ENCODE peak calls at places on chromosomes 1 and 21, in nine cellular contexts. J, L, D, E, T, A, C, H and V are unnamed samples. For H3K27me3, the result is how much of the 10 kb centered on the place peaks cover.

GRCh38 chr21:15010645-15011044 is 54.2 kb downstream of the NRIP1 start:
- DNase-seq in J (no peak), L (no peak), D (no peak), E (no peak), T (no peak), A (no peak), C (no peak), H (no peak), V (no peak)

GRCh38 chr1:207966521-207966920 is 55.6 kb upstream of the CD34 start:
- DNase-seq in J (no peak), L (no peak), D (no peak), E (no peak), T (no peak), A (no peak), C (no peak), H (no peak), V (no peak)

GRCh38 chr1:27621067-27621920 is 13.7 kb downstream of the FGR start:
- DNase-seq in J (no peak), L (no peak), D (no peak), E (no peak), T (no peak), A (no peak), C (no peak), H (no peak), V (no peak)

GRCh38 chr1:94130851-94131595 is 10.1 kb upstream of the ABCA4 start:
- DNase-seq in J (no peak), L (no peak), D (no peak), E (no peak), T (no peak), A (no peak), C (no peak), H (no peak), V (no peak)

GRCh38 chr1:198122693-198123092 is 34.1 kb upstream of the NEK7 start:
- DNase-seq in J (no peak), L (no peak), D (no peak), E (no peak), T (no peak), A (no peak), C (no peak), H (no peak), V (no peak)

GRCh38 chr21:37837381-37837780 is 78.9 kb downstream of the KCNJ6 start:
- DNase-seq in J (no peak), L (no peak), D (no peak), E (no peak), T (no peak), A (no peak), C (no peak), H (no peak), V (no peak)

GRCh38 chr1:55937840-55938375 is 641.5 kb downstream of the PLPP3 start:
- DNase-seq in J (no peak), L (peak), D (no peak), E (no peak), T (no peak), A (peak), C (no peak), H (no peak), V (no peak)

GRCh38 chr1:28594661-28595411 is 2.8 kb downstream of the RAB42 start:
- DNase-seq in J (no peak), L (no peak), D (no peak), E (no peak), T (no peak), A (peak), C (no peak), H (peak), V (no peak)

GRCh38 chr21:38139380-38140168 is 117.2 kb upstream of the KCNJ15 start:
- DNase-seq in J (no peak), L (no peak), D (no peak), E (no peak), T (no peak), A (peak), C (no peak), H (no peak), V (no peak)

GRCh38 chr1:37634554-37635308 is at the start of gene RSPO1:
- DNase-seq in J (peak), L (peak), D (no peak), E (no peak), T (peak), A (no peak), C (no peak), H (no peak), V (no peak)

GRCh38 chr1:219085082-219085481 is 88.6 kb upstream of the LYPLAL1 start:
- DNase-seq in J (no peak), L (no peak), D (no peak), E (no peak), T (no peak), A (no peak), C (no peak), H (no peak), V (no peak)

GRCh38 chr1:47692196-47692595 is 254.4 kb downstream of the FOXD2 start:
- DNase-seq in J (no peak), L (no peak), D (no peak), E (no peak), T (no peak), A (peak), C (peak), H (no peak), V (no peak)

GRCh38 chr21:28317177-28317950 is 675.3 kb downstream of the LTN1 start:
- DNase-seq in J (no peak), L (no peak), D (no peak), E (no peak), T (no peak), A (no peak), C (no peak), H (no peak), V (no peak)

GRCh38 chr1:244104309-244105060 is 53.4 kb downstream of the ZBTB18 start:
- DNase-seq in J (no peak), L (no peak), D (no peak), E (no peak), T (no peak), A (no peak), C (no peak), H (no peak), V (no peak)

GRCh38 chr1:204623365-204623893 is 62.1 kb downstream of the LRRN2 start:
- DNase-seq in J (peak), L (peak), D (no peak), E (no peak), T (peak), A (no peak), C (no peak), H (no peak), V (no peak)

GRCh38 chr1:110608247-110608646 is 2.1 kb upstream of the KCNA2 start:
- DNase-seq in J (no peak), L (no peak), D (no peak), E (no peak), T (no peak), A (peak), C (no peak), H (no peak), V (no peak)

GRCh38 chr1:182935716-182936115 is 17.2 kb downstream of the SHCBP1L start:
- DNase-seq in J (no peak), L (no peak), D (no peak), E (no peak), T (no peak), A (no peak), C (no peak), H (no peak), V (no peak)

GRCh38 chr1:184298321-184299052 is 88.3 kb upstream of the C1orf21 start:
- DNase-seq in J (no peak), L (no peak), D (no peak), E (no peak), T (peak), A (no peak), C (no peak), H (no peak), V (no peak)

GRCh38 chr1:82534996-82535395 is 734.3 kb downstream of the ADGRL2 start:
- DNase-seq in J (no peak), L (no peak), D (no peak), E (no peak), T (no peak), A (no peak), C (no peak), H (no peak), V (no peak)

GRCh38 chr1:226132731-226133503 is 53.6 kb downstream of the ACBD3 start:
- DNase-seq in J (peak), L (no peak), D (no peak), E (no peak), T (no peak), A (no peak), C (peak), H (no peak), V (no peak)

GRCh38 chr1:117167402-117167801 is 43.3 kb downstream of the VTCN1 start:
- DNase-seq in J (no peak), L (no peak), D (no peak), E (no peak), T (no peak), A (no peak), C (no peak), H (no peak), V (no peak)

GRCh38 chr1:88433556-88433955 is 250.5 kb upstream of the PKN2 start:
- DNase-seq in J (no peak), L (no peak), D (no peak), E (no peak), T (no peak), A (no peak), C (no peak), H (no peak), V (no peak)

GRCh38 chr1:81446006-81446669 is 354.6 kb upstream of the ADGRL2 start:
- DNase-seq in J (no peak), L (no peak), D (no peak), E (peak), T (no peak), A (no peak), C (no peak), H (no peak), V (no peak)

GRCh38 chr1:91617242-91617837 is 116.7 kb downstream of the CDC7 start:
- DNase-seq in J (peak), L (peak), D (no peak), E (peak), T (no peak), A (no peak), C (no peak), H (no peak), V (no peak)

GRCh38 chr1:3491291-3492246 is 37.1 kb downstream of the ARHGEF16 start:
- DNase-seq in J (peak), L (peak), D (peak), E (peak), T (peak), A (no peak), C (no peak), H (peak), V (peak)

GRCh38 chr21:25424674-25425073 is 182.6 kb downstream of the MRPL39 start:
- DNase-seq in J (no peak), L (no peak), D (no peak), E (no peak), T (no peak), A (no peak), C (no peak), H (no peak), V (no peak)

GRCh38 chr1:225737179-225737578 is 40.4 kb upstream of the SRP9 start:
- DNase-seq in J (no peak), L (no peak), D (no peak), E (no peak), T (no peak), A (peak), C (no peak), H (no peak), V (no peak)

GRCh38 chr1:27163093-27163492 is 8.2 kb upstream of the SLC9A1 start:
- DNase-seq in J (no peak), L (no peak), D (no peak), E (no peak), T (no peak), A (no peak), C (no peak), H (no peak), V (no peak)

GRCh38 chr21:39867198-39867650 is at the start of gene PCP4:
- DNase-seq in J (peak), L (peak), D (no peak), E (no peak), T (peak), A (no peak), C (no peak), H (no peak), V (no peak)

GRCh38 chr1:179079113-179079761 is 2.6 kb upstream of the TOR3A start:
- DNase-seq in J (peak), L (peak), D (peak), E (no peak), T (peak), A (no peak), C (no peak), H (peak), V (peak)

GRCh38 chr1:201185527-201186128 is 5.0 kb upstream of the IGFN1 start:
- DNase-seq in J (no peak), L (no peak), D (no peak), E (no peak), T (no peak), A (no peak), C (no peak), H (no peak), V (no peak)
- H3K27me3 ChIP-seq in J (under half), L (under half), D (under half), E (under half), T (under half), A (under half), C (under half), H (under half), V (under half)

GRCh38 chr1:33374336-33375105 is 53.6 kb upstream of the A3GALT2 start:
- DNase-seq in J (no peak), L (no peak), D (no peak), E (no peak), T (no peak), A (no peak), C (no peak), H (no peak), V (no peak)
- H3K27ac ChIP-seq in J (peak), L (no peak), D (no peak), E (peak), T (no peak), A (no peak), C (no peak), H (no peak), V (no peak)

DNA sequence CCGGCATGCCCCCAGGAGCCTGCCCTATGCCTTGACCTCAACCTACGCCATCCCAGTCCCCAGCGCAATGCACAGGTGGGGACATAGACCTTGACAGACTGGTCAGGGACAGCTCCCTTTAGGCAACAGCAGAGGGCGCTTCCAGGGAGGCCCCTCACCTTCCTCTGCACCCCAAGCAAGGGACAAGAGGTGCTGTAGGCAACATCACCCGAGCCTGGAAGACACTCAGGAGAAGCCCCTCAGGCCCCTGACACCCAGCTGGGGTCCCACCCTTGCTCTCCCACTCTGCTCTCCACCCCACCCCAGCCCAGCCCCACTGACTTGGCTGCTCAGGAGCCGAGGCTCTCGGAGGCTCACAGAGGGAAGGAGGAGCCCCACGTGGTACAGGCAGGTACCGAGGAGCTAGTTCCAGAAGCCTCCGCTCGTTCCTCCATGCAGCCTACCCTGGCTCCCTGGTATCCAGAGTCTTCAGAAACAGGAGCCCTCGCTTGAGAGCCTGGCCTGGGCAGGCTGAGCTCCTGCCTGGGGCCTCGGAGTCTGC is 2.4 kb upstream of the WNT3A start:
- DNase-seq in J (peak), L (peak), D (no peak), E (peak), T (no peak), A (no peak), C (no peak), H (no peak), V (no peak)
- H3K27me3 ChIP-seq in J (under half), L (under half), D (under half), E (under half), T (half or more), A (under half), C (under half), H (under half), V (under half)

GRCh38 chr1:6614019-6614952 is 755 bp downstream of the PHF13 start:
- DNase-seq in J (peak), L (peak), D (peak), E (peak), T (no peak), A (no peak), C (no peak), H (peak), V (peak)

GRCh38 chr1:6613361-6614018 is at the start of gene PHF13:
- DNase-seq in J (peak), L (peak), D (peak), E (peak), T (peak), A (peak), C (peak), H (peak), V (peak)

GRCh38 chr1:6612641-6613360 is 730 bp upstream of the PHF13 start:
- DNase-seq in J (peak), L (no peak), D (no peak), E (peak), T (no peak), A (no peak), C (no peak), H (no peak), V (no peak)

GRCh38 chr1:6619045-6619444 is 5.5 kb downstream of the PHF13 start:
- DNase-seq in J (no peak), L (no peak), D (no peak), E (no peak), T (no peak), A (no peak), C (no peak), H (no peak), V (no peak)

DNA sequence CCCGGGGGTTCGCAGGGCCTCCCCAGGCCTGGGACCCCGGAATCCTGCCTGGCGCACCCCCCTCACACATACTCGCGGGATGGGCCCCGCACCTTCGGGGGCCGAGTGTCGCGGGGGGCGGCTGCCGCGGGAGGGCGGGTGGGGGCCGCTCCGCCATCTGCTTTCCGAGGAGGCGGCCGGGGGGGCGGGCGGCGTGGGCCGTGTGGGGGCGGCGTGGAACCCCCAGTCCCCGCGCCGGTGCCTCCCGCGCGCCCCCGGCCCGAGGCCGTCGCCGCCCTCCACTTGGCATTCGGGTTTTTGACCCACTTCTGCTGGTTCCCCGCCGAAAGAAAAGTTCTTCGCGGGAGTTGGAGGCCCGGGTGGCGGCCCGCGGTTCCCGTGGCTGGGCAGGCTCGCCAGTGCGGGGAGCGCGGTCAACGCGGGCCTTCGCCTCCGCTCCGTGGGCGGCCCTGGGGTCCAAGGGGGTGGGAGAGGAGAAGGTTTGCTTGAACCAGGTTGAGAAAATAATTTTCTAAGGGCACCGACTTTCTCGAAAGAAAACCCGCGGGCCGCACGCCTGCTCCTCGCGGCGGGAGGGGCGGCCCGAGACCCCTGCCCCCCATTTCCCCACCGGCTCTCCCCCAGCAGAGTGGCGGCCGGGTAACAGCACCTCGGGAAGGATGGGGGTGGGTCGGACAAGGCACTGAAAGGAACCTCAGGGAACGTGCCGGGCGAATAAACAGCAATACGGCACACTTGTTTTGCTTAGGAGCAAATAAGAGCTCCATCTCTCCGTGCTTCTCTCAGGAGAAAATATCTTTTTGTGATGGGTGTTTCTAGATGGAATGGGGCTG is 1.6 kb downstream of the PHF13 start:
- DNase-seq in J (no peak), L (peak), D (no peak), E (peak), T (no peak), A (no peak), C (no peak), H (no peak), V (no peak)
- H3K27ac ChIP-seq in J (peak), L (peak), D (peak), E (peak), T (peak), A (peak), C (peak), H (peak), V (no peak)

DNA sequence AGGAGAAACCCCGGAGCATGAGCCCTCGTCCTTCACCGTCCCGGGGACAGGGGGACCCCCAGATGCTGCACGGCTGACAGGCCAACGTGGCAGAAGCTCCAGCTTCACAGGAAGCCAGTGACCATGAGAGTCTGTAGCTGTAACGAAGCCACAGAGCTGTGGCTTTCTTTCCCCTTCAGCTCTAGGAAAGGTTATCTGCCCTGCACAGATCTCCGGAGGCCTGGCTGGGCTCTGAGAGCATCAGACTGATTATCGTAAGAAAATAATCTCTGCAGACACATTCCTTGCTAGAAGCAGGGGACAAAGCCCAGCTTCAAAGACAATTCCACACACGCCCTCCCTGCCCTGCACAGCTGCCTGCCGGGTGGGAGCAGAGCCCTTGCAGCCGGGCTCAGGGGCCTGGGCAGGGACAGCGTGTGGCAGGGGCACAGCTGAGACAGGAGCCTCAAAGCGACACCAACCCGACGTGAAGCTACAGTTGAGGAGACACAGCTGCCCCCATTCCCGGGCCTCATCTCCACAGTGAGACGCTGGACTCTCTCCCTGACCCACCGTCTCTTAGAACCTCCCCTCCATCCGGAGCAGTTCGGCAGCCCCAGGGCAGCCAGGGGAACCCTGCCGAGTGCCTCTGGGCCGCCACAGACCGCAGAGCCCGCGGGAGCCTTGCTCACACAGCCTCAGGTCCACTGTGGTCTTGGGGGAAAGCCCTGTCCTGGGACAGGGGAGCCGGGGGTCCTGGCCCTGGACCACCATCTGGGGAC is 30.6 kb downstream of the POFUT2 start:
- DNase-seq in J (no peak), L (no peak), D (no peak), E (no peak), T (no peak), A (peak), C (no peak), H (no peak), V (no peak)
- H3K27me3 ChIP-seq in J (under half), L (under half), D (under half), E (under half), T (under half), A (under half), C (under half), H (under half), V (under half)

GRCh38 chr1:18038051-18038450 is 69.5 kb upstream of the IGSF21 start:
- DNase-seq in J (no peak), L (no peak), D (no peak), E (no peak), T (no peak), A (no peak), C (no peak), H (no peak), V (no peak)
- H3K27ac ChIP-seq in J (no peak), L (no peak), D (no peak), E (no peak), T (no peak), A (no peak), C (no peak), H (no peak), V (no peak)